ENCODE peak calls at places on chromosomes 13 and 19, in ten cellular contexts. P is lower lobe of right lung, M is IMR-90, R is fibroblast of lung, O is cardiac muscle cell, F is neural progenitor cell, G is SK-N-SH, H is Peyer's patch, J is heart right ventricle, E is transverse colon. B is an unnamed sample.

GRCh38 chr13:108962652-108963051 is 333.2 kb downstream of the MYO16 start:
- DNase-seq in P (no peak), M (no peak), R (no peak), O (peak; percentile 40), F (no peak), G (peak; percentile 37), H (no peak), J (no peak), E (no peak), B (no peak)

GRCh38 chr19:29259153-29259552 is 46.2 kb upstream of the UQCRFS1 start:
- DNase-seq in P (no peak), M (no peak), R (no peak), O (no peak), F (peak; percentile 20), G (no peak), H (no peak), J (no peak), E (no peak), B (no peak)

GRCh38 chr13:39779337-39780270 is 124.1 kb downstream of the COG6 start:
- DNase-seq in P (no peak), M (peak; percentile 36), R (peak; percentile 62), O (peak; percentile 59), F (no peak), G (no peak), H (peak; percentile 67), J (no peak), E (no peak), B (no peak)

GRCh38 chr13:48750588-48751383 is 97.1 kb downstream of the CYSLTR2 start:
- DNase-seq in P (no peak), M (no peak), R (peak; percentile 25), O (peak; percentile 75), F (no peak), G (no peak), H (no peak), J (peak; percentile 42), E (peak; percentile 24), B (peak; percentile 70)

GRCh38 chr13:24187185-24187584 is 26.7 kb downstream of the SPATA13 start:
- DNase-seq in P (no peak), M (peak; percentile 64), R (peak; percentile 53), O (peak; percentile 39), F (no peak), G (no peak), H (no peak), J (no peak), E (no peak), B (no peak)

GRCh38 chr19:54158812-54159351 is 639 bp downstream of the LENG1 start:
- DNase-seq in P (no peak), M (peak; percentile 12), R (no peak), O (peak; percentile 33), F (peak; percentile 27), G (no peak), H (no peak), J (no peak), E (no peak), B (no peak)

GRCh38 chr13:46640843-46641242 is 87.9 kb downstream of the LRCH1 start:
- DNase-seq in P (no peak), M (peak; percentile 58), R (peak; percentile 46), O (no peak), F (no peak), G (no peak), H (no peak), J (no peak), E (no peak), B (no peak)

GRCh38 chr13:85666356-85666755 is 132.9 kb downstream of the SLITRK6 start:
- DNase-seq in P (no peak), M (no peak), R (no peak), O (no peak), F (peak; percentile 2), G (no peak), H (no peak), J (no peak), E (no peak), B (no peak)

GRCh38 chr19:32924200-32924599 is 47.6 kb downstream of the CEP89 start:
- DNase-seq in P (no peak), M (peak; percentile 59), R (peak; percentile 14), O (peak; percentile 2), F (no peak), G (no peak), H (no peak), J (no peak), E (peak; percentile 31), B (no peak)

GRCh38 chr19:8592231-8593009 is 15.2 kb upstream of the MYO1F start:
- DNase-seq in P (peak; percentile 92), M (peak; percentile 95), R (peak; percentile 92), O (peak; percentile 99), F (peak; percentile 100), G (peak; percentile 98), H (peak; percentile 97), J (peak; percentile 96), E (peak; percentile 90), B (peak; percentile 98)

DNA sequence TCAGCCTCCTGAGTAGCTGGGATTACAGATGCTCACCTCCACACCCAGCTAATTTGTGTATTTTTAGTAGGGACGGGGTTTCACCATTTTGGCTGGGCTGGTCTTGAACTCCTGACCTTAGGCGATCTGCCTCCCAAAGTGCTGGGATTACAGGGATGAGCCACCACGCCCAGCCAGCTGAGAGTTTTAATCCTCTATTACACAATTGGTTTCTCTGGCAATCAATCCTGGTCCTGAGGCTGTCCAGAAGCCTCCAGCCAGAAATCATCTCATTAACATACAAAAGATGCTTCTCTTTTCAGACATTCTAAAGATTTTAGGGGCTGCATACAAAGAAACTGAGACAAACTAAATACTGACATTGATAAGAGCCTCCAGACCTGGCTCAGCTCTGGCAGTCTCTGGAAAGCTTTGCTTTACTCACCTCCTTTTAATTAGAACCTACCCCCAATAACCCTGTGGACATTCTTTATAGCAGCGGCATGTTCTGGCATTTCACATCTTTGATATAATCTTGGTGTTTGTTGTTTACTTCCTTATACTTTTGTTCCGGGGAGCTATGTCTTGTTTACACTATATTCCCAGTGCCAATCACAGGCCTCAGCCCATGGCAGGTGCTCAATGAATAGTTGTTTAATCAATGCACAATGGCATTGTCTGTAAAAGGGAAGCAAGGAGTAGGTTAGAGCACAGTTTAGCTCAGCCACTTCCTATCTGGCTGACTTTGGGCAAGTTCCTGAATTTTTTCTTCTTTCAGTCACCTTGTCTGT is 4.1 kb upstream of the ZNF724 start:
- DNase-seq in P (no peak), M (no peak), R (no peak), O (no peak), F (peak; percentile 37), G (no peak), H (no peak), J (no peak), E (no peak), B (no peak)
- H3K27ac ChIP-seq in P (no peak overlapping the region), M (no peak overlapping the region), R (no peak overlapping the region), O (no peak overlapping the region), F (no peak overlapping the region), G (no peak overlapping the region), H (no peak overlapping the region), J (no peak overlapping the region), E (no peak overlapping the region), B (no peak overlapping the region)

GRCh38 chr13:61575941-61576340 is 160.3 kb upstream of the PCDH20 start:
- DNase-seq in P (no peak), M (no peak), R (no peak), O (no peak), F (no peak), G (no peak), H (no peak), J (no peak), E (no peak), B (no peak)
- H3K4me1 ChIP-seq in P (no peaks in the 10 kb centered on the region), M (no peaks in the 10 kb centered on the region), R (no peaks in the 10 kb centered on the region), O (no peaks in the 10 kb centered on the region), F (peaks cover 5% of the 10 kb centered on the region), G (no peaks in the 10 kb centered on the region), H (no peaks in the 10 kb centered on the region), J (no peaks in the 10 kb centered on the region), E (no peaks in the 10 kb centered on the region), B (no peaks in the 10 kb centered on the region)

GRCh38 chr13:90454002-90454636 is 893.4 kb upstream of the MIR17HG start:
- DNase-seq in P (no peak), M (no peak), R (no peak), O (no peak), F (no peak), G (no peak), H (no peak), J (no peak), E (no peak), B (no peak)

GRCh38 chr13:90461398-90461797 is 886.1 kb upstream of the MIR17HG start:
- DNase-seq in P (no peak), M (no peak), R (no peak), O (no peak), F (no peak), G (no peak), H (no peak), J (no peak), E (no peak), B (no peak)

GRCh38 chr13:90453342-90453741 is 894.1 kb upstream of the MIR17HG start:
- DNase-seq in P (no peak), M (no peak), R (no peak), O (no peak), F (no peak), G (no peak), H (no peak), J (no peak), E (no peak), B (no peak)

GRCh38 chr13:90455861-90456260 is 891.6 kb upstream of the MIR17HG start:
- DNase-seq in P (no peak), M (no peak), R (peak; percentile 10), O (peak; percentile 15), F (no peak), G (no peak), H (no peak), J (no peak), E (no peak), B (no peak)
- TF ChIP-seq CTCF in P (no peak), M (no peak), R (no peak), O (no peak), F (no peak), G (no peak), H (no peak), J (no peak), E (no peak), B (no peak)

GRCh38 chr13:27481766-27482165 is 31.4 kb upstream of the MTIF3 start:
- DNase-seq in P (peak; percentile 63), M (peak; percentile 10), R (no peak), O (peak; percentile 51), F (peak; percentile 81), G (peak; percentile 65), H (peak; percentile 68), J (no peak), E (peak; percentile 51), B (peak; percentile 51)

GRCh38 chr13:27482996-27483395 is 32.6 kb upstream of the MTIF3 start:
- DNase-seq in P (no peak), M (no peak), R (no peak), O (no peak), F (no peak), G (no peak), H (peak; percentile 78), J (no peak), E (peak; percentile 43), B (peak; percentile 52)

GRCh38 chr13:27487776-27488175 is 37.4 kb upstream of the MTIF3 start:
- DNase-seq in P (no peak), M (no peak), R (no peak), O (peak; percentile 23), F (no peak), G (no peak), H (no peak), J (no peak), E (no peak), B (no peak)

DNA sequence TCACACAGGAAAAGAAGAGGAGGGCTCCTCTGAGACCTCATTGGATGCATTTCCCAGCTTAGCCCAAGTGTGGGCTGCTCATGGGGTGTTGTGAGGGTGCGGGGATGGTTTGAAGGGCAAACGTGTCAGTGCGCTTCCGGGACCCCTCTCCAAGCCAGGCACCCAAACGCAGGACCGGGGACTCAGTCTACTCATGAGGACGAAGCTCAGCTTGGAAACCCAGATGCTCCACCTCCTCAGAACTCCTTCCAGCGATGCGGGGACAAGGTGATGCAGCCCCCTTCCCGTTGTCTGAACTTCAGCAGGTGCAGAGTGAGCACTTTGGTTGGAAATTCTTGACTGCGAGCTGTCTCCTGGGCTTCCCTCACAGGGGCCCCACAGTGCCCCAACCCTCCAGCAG is 33.1 kb upstream of the MTIF3 start:
- DNase-seq in P (no peak), M (no peak), R (no peak), O (no peak), F (no peak), G (no peak), H (peak; percentile 40), J (no peak), E (no peak), B (peak; percentile 53)
- H3K27ac ChIP-seq in P (no peak overlapping the region), M (no peak overlapping the region), R (no peak overlapping the region), O (no peak overlapping the region), F (no peak overlapping the region), G (no peak overlapping the region), H (no peak overlapping the region), J (no peak overlapping the region), E (no peak overlapping the region), B (no peak overlapping the region)

B was measured in right atrium auricular region.